ENCODE peak calls at places on chromosomes 4 and X, in four cellular contexts. L is HCT116, O is HepG2, W is SK-N-SH. K is an unnamed sample.

GRCh38 chr4:173752610-173753009 is 222.6 kb upstream of the HAND2 start:
- DNase-seq in L (peak), O (peak), W (no peak), K (peak)

GRCh38 chr4:119493419-119493818 is 135.2 kb downstream of the PDE5A start:
- DNase-seq in L (no peak), O (no peak), W (no peak), K (peak)

GRCh38 chrX:19579485-19579884 is 64.2 kb upstream of the MAP3K15 start:
- DNase-seq in L (no peak), O (no peak), W (no peak), K (no peak)

GRCh38 chr4:55754754-55755350 is 64.7 kb upstream of the EXOC1L start:
- DNase-seq in L (peak), O (no peak), W (no peak), K (no peak)

GRCh38 chr4:66633472-66633871 is 911.8 kb downstream of the CENPC start:
- DNase-seq in L (no peak), O (no peak), W (no peak), K (no peak)

GRCh38 chr4:170122252-170122651 is 32.5 kb upstream of the AADAT start:
- DNase-seq in L (no peak), O (no peak), W (no peak), K (peak)

GRCh38 chr4:6308890-6309643 is 39.4 kb downstream of the WFS1 start:
- DNase-seq in L (no peak), O (peak), W (peak), K (peak)

GRCh38 chr4:165458451-165458850 is 79.6 kb downstream of the CPE start:
- DNase-seq in L (no peak), O (no peak), W (no peak), K (no peak)

GRCh38 chr4:3041192-3042142 is 32.9 kb downstream of the HTT-AS start:
- DNase-seq in L (no peak), O (peak), W (peak), K (no peak)

GRCh38 chr4:123892997-123893745 is 496.6 kb downstream of the SPRY1 start:
- DNase-seq in L (no peak), O (peak), W (peak), K (no peak)

GRCh38 chr4:38869511-38869910 is 1.9 kb downstream of the FAM114A1 start:
- DNase-seq in L (no peak), O (no peak), W (no peak), K (no peak)

GRCh38 chrX:18026171-18026570 is 165.1 kb upstream of the RAI2 start:
- DNase-seq in L (no peak), O (no peak), W (no peak), K (no peak)

DNA sequence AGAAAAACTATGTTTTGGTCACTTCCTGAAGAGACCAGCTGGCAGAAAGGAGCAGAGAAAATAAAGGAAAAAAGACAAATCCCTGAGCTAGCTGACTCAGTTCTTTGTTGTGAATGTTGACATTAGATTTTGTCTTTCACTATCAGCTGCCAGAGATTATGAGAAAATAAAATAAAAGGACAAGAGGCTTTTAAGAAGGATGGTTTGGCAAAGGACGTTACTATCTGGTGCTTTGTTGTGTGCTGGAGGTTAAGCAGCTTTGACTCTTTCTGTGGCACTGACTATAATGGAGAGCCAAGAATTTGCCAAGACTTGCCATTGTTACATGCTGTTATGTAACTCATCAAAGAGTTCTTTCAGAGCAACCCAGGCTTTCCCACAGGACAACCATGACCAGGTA is 12.1 kb downstream of the ASB5 start:
- DNase-seq in L (no peak), O (no peak), W (no peak), K (no peak)
- TF ChIP-seq JUND in L (no peak), O (no peak), W (peak), K (no peak)

DNA sequence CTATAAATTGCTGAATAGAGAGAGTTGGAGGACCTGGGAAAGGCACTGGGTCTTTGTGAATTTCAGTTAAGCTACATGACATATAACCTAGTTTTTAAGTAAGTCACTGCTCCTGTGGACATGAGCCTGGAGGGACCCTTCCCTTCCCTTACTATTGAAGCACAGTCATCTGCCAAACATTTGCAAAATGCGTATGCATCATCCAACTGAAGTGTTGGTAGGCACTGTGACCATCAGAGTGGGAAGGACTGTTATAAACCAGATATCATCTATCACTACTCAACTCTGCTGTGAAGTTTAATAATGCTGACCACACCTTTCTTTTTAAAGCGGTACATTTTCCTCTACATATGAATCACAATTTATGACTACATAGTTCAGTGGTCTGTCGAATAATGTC is 5.2 kb downstream of the GABRA3 start:
- DNase-seq in L (no peak), O (no peak), W (no peak), K (no peak)
- TF ChIP-seq JUND in L (no peak), O (no peak), W (peak), K (no peak)

DNA sequence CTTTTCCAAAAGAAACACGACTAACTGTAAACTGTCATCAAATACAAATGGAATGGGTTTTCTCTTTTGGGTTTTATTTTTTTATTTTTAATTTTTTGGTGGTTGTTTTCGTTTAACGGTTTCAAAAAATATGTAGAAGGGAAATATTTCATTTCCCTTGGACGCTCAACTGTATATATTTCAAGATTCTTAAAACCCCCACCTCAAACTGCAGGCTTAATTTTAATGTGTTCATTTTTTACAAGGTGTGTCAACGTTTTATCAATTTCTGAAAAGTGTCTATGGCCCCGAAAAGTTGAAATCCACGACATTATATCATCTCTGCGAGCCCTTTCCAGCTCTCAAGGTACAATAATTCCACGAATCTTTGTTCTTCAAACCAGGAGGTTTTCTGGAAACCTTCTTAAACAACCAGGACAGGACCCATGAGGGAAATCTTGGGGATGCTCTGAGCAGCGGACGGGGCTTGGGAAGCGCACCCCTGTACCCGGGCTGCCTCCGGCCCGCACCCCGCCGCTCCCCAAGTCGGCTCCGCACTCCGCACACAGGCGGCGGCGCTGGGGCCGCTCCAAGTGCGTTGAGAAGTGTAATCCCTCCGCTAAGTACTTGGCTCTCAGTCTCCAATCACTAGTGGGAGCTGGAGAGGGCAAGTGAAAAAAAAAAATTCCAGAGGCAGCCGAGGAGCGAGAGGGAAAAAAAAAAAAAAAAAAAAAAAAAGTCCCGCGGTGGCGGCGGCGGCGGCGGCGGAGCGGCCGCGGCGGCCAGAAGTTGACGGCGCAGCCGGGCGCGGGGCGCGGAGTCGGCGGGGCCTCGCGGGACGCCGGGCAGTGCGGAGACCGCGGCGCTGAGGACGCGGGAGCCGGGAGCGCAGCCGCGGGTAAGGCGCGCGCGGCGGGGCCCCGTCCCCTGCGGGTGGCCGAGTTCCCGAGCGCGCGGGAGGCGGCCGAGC is at the start of gene BMPR1B:
- DNase-seq in L (no peak), O (no peak), W (peak), K (no peak)
- TF ChIP-seq JUND in L (no peak), O (no peak), W (no peak), K (no peak)

GRCh38 chrX:47170861-47171692 is 22.6 kb upstream of the UBA1 start:
- DNase-seq in L (no peak), O (no peak), W (peak), K (no peak)
- TF ChIP-seq JUND in L (no peak), O (no peak), W (no peak), K (no peak)